ENCODE peak calls at places on chromosomes 7 and 10, in five cellular contexts. One of them, this sample, is unnamed.
A peak's percentile ranks its signal among the peaks of the same experiment; 100 is the strongest.

GRCh38 chr10:25130911-25131310 is 43.9 kb upstream of the GPR158 start:
- DNase-seq in HCT116: no peak
- DNase-seq in NT2/D1: no peak
- DNase-seq in upper lobe of right lung: no peak
- DNase-seq in CD8-positive, alpha-beta memory T cell: no peak
- DNase-seq in this sample: no peak

GRCh38 chr7:134890246-134891240 is 95.8 kb upstream of the AGBL3 start:
- DNase-seq in HCT116: no peak
- DNase-seq in NT2/D1: no peak
- DNase-seq in upper lobe of right lung: no peak
- DNase-seq in CD8-positive, alpha-beta memory T cell: no peak
- DNase-seq in this sample: peak; percentile 75

GRCh38 chr7:19089378-19089777 is 28.1 kb downstream of the TWIST1 start:
- DNase-seq in HCT116: no peak
- DNase-seq in NT2/D1: no peak
- DNase-seq in upper lobe of right lung: no peak
- DNase-seq in CD8-positive, alpha-beta memory T cell: no peak
- DNase-seq in this sample: no peak

GRCh38 chr7:11775401-11775800 is 56.6 kb downstream of the THSD7A start:
- DNase-seq in HCT116: no peak
- DNase-seq in NT2/D1: no peak
- DNase-seq in upper lobe of right lung: no peak
- DNase-seq in CD8-positive, alpha-beta memory T cell: no peak
- DNase-seq in this sample: no peak

GRCh38 chr10:87636313-87636915 is 23.3 kb upstream of the PAPSS2 start:
- DNase-seq in HCT116: no peak
- DNase-seq in NT2/D1: no peak
- DNase-seq in upper lobe of right lung: no peak
- DNase-seq in CD8-positive, alpha-beta memory T cell: no peak
- DNase-seq in this sample: no peak

GRCh38 chr10:100779329-100779728 is 33.9 kb downstream of the PAX2 start:
- DNase-seq in HCT116: no peak
- DNase-seq in NT2/D1: no peak
- DNase-seq in upper lobe of right lung: no peak
- DNase-seq in CD8-positive, alpha-beta memory T cell: no peak
- DNase-seq in this sample: peak; percentile 41

GRCh38 chr10:31954410-31955191 is 26.0 kb upstream of the ARHGAP12 start:
- DNase-seq in HCT116: no peak
- DNase-seq in NT2/D1: no peak
- DNase-seq in upper lobe of right lung: no peak
- DNase-seq in CD8-positive, alpha-beta memory T cell: no peak
- DNase-seq in this sample: no peak

GRCh38 chr7:154861589-154861988 is 141.3 kb downstream of the PAXIP1 start:
- DNase-seq in HCT116: no peak
- DNase-seq in NT2/D1: no peak
- DNase-seq in upper lobe of right lung: no peak
- DNase-seq in CD8-positive, alpha-beta memory T cell: no peak
- DNase-seq in this sample: no peak

GRCh38 chr10:32112055-32112454 is 55.8 kb upstream of the KIF5B start:
- DNase-seq in HCT116: peak; percentile 6
- DNase-seq in NT2/D1: no peak
- DNase-seq in upper lobe of right lung: no peak
- DNase-seq in CD8-positive, alpha-beta memory T cell: no peak
- DNase-seq in this sample: no peak

GRCh38 chr7:44184221-44184873 is 4.9 kb downstream of the GCK start:
- DNase-seq in HCT116: peak; percentile 78
- DNase-seq in NT2/D1: no peak
- DNase-seq in upper lobe of right lung: peak; percentile 42
- DNase-seq in CD8-positive, alpha-beta memory T cell: no peak
- DNase-seq in this sample: no peak
- H3K4me1 ChIP-seq in HCT116: peaks cover 19% of the 10 kb centered on the region
- H3K4me1 ChIP-seq in NT2/D1: peaks cover 13% of the 10 kb centered on the region
- H3K4me1 ChIP-seq in upper lobe of right lung: no peaks in the 10 kb centered on the region
- H3K4me1 ChIP-seq in CD8-positive, alpha-beta memory T cell: no peaks in the 10 kb centered on the region
- H3K4me1 ChIP-seq in this sample: no peaks in the 10 kb centered on the region

GRCh38 chr7:55108401-55108800 is 89.6 kb downstream of the EGFR start:
- DNase-seq in HCT116: no peak
- DNase-seq in NT2/D1: no peak
- DNase-seq in upper lobe of right lung: no peak
- DNase-seq in CD8-positive, alpha-beta memory T cell: no peak
- DNase-seq in this sample: no peak

GRCh38 chr7:55108818-55109217 is 90.0 kb downstream of the EGFR start:
- DNase-seq in HCT116: no peak
- DNase-seq in NT2/D1: no peak
- DNase-seq in upper lobe of right lung: no peak
- DNase-seq in CD8-positive, alpha-beta memory T cell: no peak
- DNase-seq in this sample: no peak

GRCh38 chr7:55105952-55106351 is 87.1 kb downstream of the EGFR start:
- DNase-seq in HCT116: no peak
- DNase-seq in NT2/D1: no peak
- DNase-seq in upper lobe of right lung: no peak
- DNase-seq in CD8-positive, alpha-beta memory T cell: no peak
- DNase-seq in this sample: no peak

GRCh38 chr7:55109384-55110167 is 90.8 kb downstream of the EGFR start:
- DNase-seq in HCT116: peak; percentile 88
- DNase-seq in NT2/D1: peak; percentile 60
- DNase-seq in upper lobe of right lung: no peak
- DNase-seq in CD8-positive, alpha-beta memory T cell: no peak
- DNase-seq in this sample: no peak

GRCh38 chr7:55107946-55108345 is 89.1 kb downstream of the EGFR start:
- DNase-seq in HCT116: no peak
- DNase-seq in NT2/D1: no peak
- DNase-seq in upper lobe of right lung: no peak
- DNase-seq in CD8-positive, alpha-beta memory T cell: no peak
- DNase-seq in this sample: no peak
- H3K4me1 ChIP-seq in HCT116: peaks cover 91% of the 10 kb centered on the region
- H3K4me1 ChIP-seq in NT2/D1: peaks cover 4% of the 10 kb centered on the region
- H3K4me1 ChIP-seq in upper lobe of right lung: peaks cover 37% of the 10 kb centered on the region
- H3K4me1 ChIP-seq in CD8-positive, alpha-beta memory T cell: no peaks in the 10 kb centered on the region
- H3K4me1 ChIP-seq in this sample: no peaks in the 10 kb centered on the region

GRCh38 chr7:7720750-7721621 is 2.6 kb upstream of the RPA3 start:
- DNase-seq in HCT116: no peak
- DNase-seq in NT2/D1: no peak
- DNase-seq in upper lobe of right lung: no peak
- DNase-seq in CD8-positive, alpha-beta memory T cell: no peak
- DNase-seq in this sample: no peak
- H3K4me1 ChIP-seq in HCT116: no peaks in the 10 kb centered on the region
- H3K4me1 ChIP-seq in NT2/D1: no peaks in the 10 kb centered on the region
- H3K4me1 ChIP-seq in upper lobe of right lung: no peaks in the 10 kb centered on the region
- H3K4me1 ChIP-seq in CD8-positive, alpha-beta memory T cell: no peaks in the 10 kb centered on the region
- H3K4me1 ChIP-seq in this sample: peaks cover 25% of the 10 kb centered on the region

GRCh38 chr7:2143450-2143849 is 89.3 kb downstream of the MAD1L1 start:
- DNase-seq in HCT116: no peak
- DNase-seq in NT2/D1: no peak
- DNase-seq in upper lobe of right lung: no peak
- DNase-seq in CD8-positive, alpha-beta memory T cell: no peak
- DNase-seq in this sample: no peak

GRCh38 chr7:2143981-2144595 is 88.7 kb downstream of the MAD1L1 start:
- DNase-seq in HCT116: no peak
- DNase-seq in NT2/D1: no peak
- DNase-seq in upper lobe of right lung: no peak
- DNase-seq in CD8-positive, alpha-beta memory T cell: no peak
- DNase-seq in this sample: no peak

GRCh38 chr7:2146676-2147472 is 85.9 kb downstream of the MAD1L1 start:
- DNase-seq in HCT116: no peak
- DNase-seq in NT2/D1: no peak
- DNase-seq in upper lobe of right lung: no peak
- DNase-seq in CD8-positive, alpha-beta memory T cell: no peak
- DNase-seq in this sample: no peak

GRCh38 chr7:2145835-2146580 is 86.7 kb downstream of the MAD1L1 start:
- DNase-seq in HCT116: no peak
- DNase-seq in NT2/D1: no peak
- DNase-seq in upper lobe of right lung: no peak
- DNase-seq in CD8-positive, alpha-beta memory T cell: no peak
- DNase-seq in this sample: no peak

DNA sequence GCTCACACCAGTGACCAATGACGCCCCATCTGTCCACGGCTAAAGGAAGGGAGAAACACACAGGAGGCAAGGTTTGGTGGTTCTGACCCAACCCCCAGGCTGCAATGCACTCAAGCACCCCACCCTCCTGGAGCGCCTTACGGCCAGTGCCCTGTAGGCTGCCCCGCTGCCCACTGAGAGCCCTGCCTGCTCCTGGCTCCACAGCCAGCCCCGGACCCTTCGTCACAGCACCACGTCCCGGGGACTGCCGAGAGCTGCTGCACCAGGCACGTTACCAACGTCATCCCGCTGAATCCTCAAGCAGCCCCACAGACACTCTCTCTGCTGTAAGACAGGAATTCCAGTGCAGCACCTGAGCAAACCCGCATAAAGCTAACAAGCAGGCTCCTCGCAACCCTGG is 87.8 kb downstream of the MAD1L1 start:
- DNase-seq in HCT116: no peak
- DNase-seq in NT2/D1: no peak
- DNase-seq in upper lobe of right lung: no peak
- DNase-seq in CD8-positive, alpha-beta memory T cell: no peak
- DNase-seq in this sample: no peak
- H3K4me1 ChIP-seq in HCT116: no peaks in the 10 kb centered on the region
- H3K4me1 ChIP-seq in NT2/D1: peaks cover 4% of the 10 kb centered on the region
- H3K4me1 ChIP-seq in upper lobe of right lung: no peaks in the 10 kb centered on the region
- H3K4me1 ChIP-seq in CD8-positive, alpha-beta memory T cell: no peaks in the 10 kb centered on the region
- H3K4me1 ChIP-seq in this sample: peaks cover 7% of the 10 kb centered on the region

GRCh38 chr10:73910764-73911552 is at the start of gene PLAU:
- DNase-seq in HCT116: no peak
- DNase-seq in NT2/D1: no peak
- DNase-seq in upper lobe of right lung: peak; percentile 79
- DNase-seq in CD8-positive, alpha-beta memory T cell: peak; percentile 28
- DNase-seq in this sample: peak; percentile 74

GRCh38 chr10:73909716-73910115 is 1.2 kb upstream of the PLAU start:
- DNase-seq in HCT116: no peak
- DNase-seq in NT2/D1: no peak
- DNase-seq in upper lobe of right lung: no peak
- DNase-seq in CD8-positive, alpha-beta memory T cell: no peak
- DNase-seq in this sample: no peak

GRCh38 chr10:73914036-73914435 is 3.1 kb downstream of the PLAU start:
- DNase-seq in HCT116: no peak
- DNase-seq in NT2/D1: no peak
- DNase-seq in upper lobe of right lung: no peak
- DNase-seq in CD8-positive, alpha-beta memory T cell: no peak
- DNase-seq in this sample: no peak

GRCh38 chr10:73910401-73910763 is 550 bp upstream of the PLAU start:
- DNase-seq in HCT116: no peak
- DNase-seq in NT2/D1: no peak
- DNase-seq in upper lobe of right lung: no peak
- DNase-seq in CD8-positive, alpha-beta memory T cell: no peak
- DNase-seq in this sample: no peak

DNA sequence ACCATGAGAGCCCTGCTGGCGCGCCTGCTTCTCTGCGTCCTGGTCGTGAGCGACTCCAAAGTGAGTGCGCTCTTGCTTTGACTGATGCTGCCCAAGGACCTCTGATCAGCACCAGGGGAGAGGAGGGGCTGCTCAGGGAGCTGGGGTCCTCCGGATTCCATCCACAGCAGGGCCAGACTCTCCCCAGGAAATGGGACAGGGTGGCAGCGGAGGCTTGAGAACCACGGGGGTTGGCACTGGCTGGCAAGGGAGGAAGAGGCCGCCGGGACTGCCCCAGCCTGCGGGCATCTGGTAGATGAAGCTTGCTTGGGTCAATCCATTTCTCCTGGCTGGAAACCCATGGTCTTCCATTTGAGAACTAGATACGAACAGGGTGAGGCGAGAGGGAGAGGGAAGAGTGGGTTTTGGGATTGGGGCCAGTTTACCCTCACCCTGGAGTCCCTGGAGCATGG is 647 bp downstream of the PLAU start:
- DNase-seq in HCT116: no peak
- DNase-seq in NT2/D1: no peak
- DNase-seq in upper lobe of right lung: no peak
- DNase-seq in CD8-positive, alpha-beta memory T cell: no peak
- DNase-seq in this sample: no peak
- H3K4me1 ChIP-seq in HCT116: peaks cover 62% of the 10 kb centered on the region
- H3K4me1 ChIP-seq in NT2/D1: peaks cover 17% of the 10 kb centered on the region
- H3K4me1 ChIP-seq in upper lobe of right lung: peaks cover 36% of the 10 kb centered on the region
- H3K4me1 ChIP-seq in CD8-positive, alpha-beta memory T cell: peaks cover 34% of the 10 kb centered on the region
- H3K4me1 ChIP-seq in this sample: peaks cover 47% of the 10 kb centered on the region

GRCh38 chr10:49080071-49080470 is 35.3 kb downstream of the VSTM4 start:
- DNase-seq in HCT116: no peak
- DNase-seq in NT2/D1: no peak
- DNase-seq in upper lobe of right lung: peak; percentile 80
- DNase-seq in CD8-positive, alpha-beta memory T cell: no peak
- DNase-seq in this sample: no peak

GRCh38 chr10:49082767-49083166 is 32.6 kb downstream of the VSTM4 start:
- DNase-seq in HCT116: no peak
- DNase-seq in NT2/D1: no peak
- DNase-seq in upper lobe of right lung: no peak
- DNase-seq in CD8-positive, alpha-beta memory T cell: no peak
- DNase-seq in this sample: no peak

GRCh38 chr10:49083256-49083655 is 32.1 kb downstream of the VSTM4 start:
- DNase-seq in HCT116: no peak
- DNase-seq in NT2/D1: no peak
- DNase-seq in upper lobe of right lung: no peak
- DNase-seq in CD8-positive, alpha-beta memory T cell: no peak
- DNase-seq in this sample: no peak

GRCh38 chr10:49080965-49081364 is 34.4 kb downstream of the VSTM4 start:
- DNase-seq in HCT116: no peak
- DNase-seq in NT2/D1: no peak
- DNase-seq in upper lobe of right lung: no peak
- DNase-seq in CD8-positive, alpha-beta memory T cell: no peak
- DNase-seq in this sample: no peak

GRCh38 chr10:49081532-49082275 is 33.6 kb downstream of the VSTM4 start:
- DNase-seq in HCT116: no peak
- DNase-seq in NT2/D1: peak; percentile 55
- DNase-seq in upper lobe of right lung: no peak
- DNase-seq in CD8-positive, alpha-beta memory T cell: no peak
- DNase-seq in this sample: no peak
- H3K4me1 ChIP-seq in HCT116: no peaks in the 10 kb centered on the region
- H3K4me1 ChIP-seq in NT2/D1: peaks cover 8% of the 10 kb centered on the region
- H3K4me1 ChIP-seq in upper lobe of right lung: peaks cover 49% of the 10 kb centered on the region
- H3K4me1 ChIP-seq in CD8-positive, alpha-beta memory T cell: no peaks in the 10 kb centered on the region
- H3K4me1 ChIP-seq in this sample: peaks cover 38% of the 10 kb centered on the region

GRCh38 chr10:112984756-112985155 is 34.7 kb downstream of the TCF7L2 start:
- DNase-seq in HCT116: no peak
- DNase-seq in NT2/D1: no peak
- DNase-seq in upper lobe of right lung: no peak
- DNase-seq in CD8-positive, alpha-beta memory T cell: no peak
- DNase-seq in this sample: no peak

GRCh38 chr10:112986791-112987190 is 36.7 kb downstream of the TCF7L2 start:
- DNase-seq in HCT116: no peak
- DNase-seq in NT2/D1: no peak
- DNase-seq in upper lobe of right lung: no peak
- DNase-seq in CD8-positive, alpha-beta memory T cell: no peak
- DNase-seq in this sample: no peak

GRCh38 chr10:112983444-112984056 is 33.5 kb downstream of the TCF7L2 start:
- DNase-seq in HCT116: no peak
- DNase-seq in NT2/D1: no peak
- DNase-seq in upper lobe of right lung: no peak
- DNase-seq in CD8-positive, alpha-beta memory T cell: no peak
- DNase-seq in this sample: no peak

GRCh38 chr10:112988839-112989406 is 38.9 kb downstream of the TCF7L2 start:
- DNase-seq in HCT116: no peak
- DNase-seq in NT2/D1: peak; percentile 13
- DNase-seq in upper lobe of right lung: no peak
- DNase-seq in CD8-positive, alpha-beta memory T cell: no peak
- DNase-seq in this sample: no peak

GRCh38 chr10:112985701-112986510 is 35.9 kb downstream of the TCF7L2 start:
- DNase-seq in HCT116: no peak
- DNase-seq in NT2/D1: no peak
- DNase-seq in upper lobe of right lung: no peak
- DNase-seq in CD8-positive, alpha-beta memory T cell: no peak
- DNase-seq in this sample: no peak
- H3K4me1 ChIP-seq in HCT116: peaks cover 45% of the 10 kb centered on the region
- H3K4me1 ChIP-seq in NT2/D1: peaks cover 4% of the 10 kb centered on the region
- H3K4me1 ChIP-seq in upper lobe of right lung: peaks cover 35% of the 10 kb centered on the region
- H3K4me1 ChIP-seq in CD8-positive, alpha-beta memory T cell: peaks cover 17% of the 10 kb centered on the region
- H3K4me1 ChIP-seq in this sample: no peaks in the 10 kb centered on the region